ENCODE peak calls at places on chromosome 14, in eight cellular contexts. One of them, this sample, is unnamed.

GRCh38 chr14:26935733-26936132 is 337.9 kb upstream of the NOVA1 start:
- DNase-seq in pancreas: no peak
- DNase-seq in HCT116: no peak
- DNase-seq in HFF-Myc: no peak
- DNase-seq in lung: no peak
- DNase-seq in psoas muscle: no peak
- DNase-seq in GM23338: peak; percentile 10
- DNase-seq in vagina: no peak
- DNase-seq in this sample: no peak

GRCh38 chr14:83463500-83464098 is 1929.9 kb upstream of the SEL1L start:
- DNase-seq in pancreas: peak; percentile 53
- DNase-seq in HCT116: no peak
- DNase-seq in HFF-Myc: peak; percentile 44
- DNase-seq in lung: peak; percentile 36
- DNase-seq in psoas muscle: no peak
- DNase-seq in GM23338: peak; percentile 80
- DNase-seq in vagina: no peak
- DNase-seq in this sample: peak; percentile 39

GRCh38 chr14:33435911-33436310 is 497.2 kb downstream of the NPAS3 start:
- DNase-seq in pancreas: no peak
- DNase-seq in HCT116: no peak
- DNase-seq in HFF-Myc: peak; percentile 11
- DNase-seq in lung: no peak
- DNase-seq in psoas muscle: no peak
- DNase-seq in GM23338: no peak
- DNase-seq in vagina: no peak
- DNase-seq in this sample: no peak

GRCh38 chr14:59483360-59483759 is 848 bp downstream of the L3HYPDH start:
- DNase-seq in pancreas: no peak
- DNase-seq in HCT116: peak; percentile 2
- DNase-seq in HFF-Myc: no peak
- DNase-seq in lung: no peak
- DNase-seq in psoas muscle: no peak
- DNase-seq in GM23338: no peak
- DNase-seq in vagina: no peak
- DNase-seq in this sample: no peak

GRCh38 chr14:72657214-72657921 is 236.5 kb downstream of the DPF3 start:
- DNase-seq in pancreas: no peak
- DNase-seq in HCT116: no peak
- DNase-seq in HFF-Myc: no peak
- DNase-seq in lung: no peak
- DNase-seq in psoas muscle: no peak
- DNase-seq in GM23338: no peak
- DNase-seq in vagina: no peak
- DNase-seq in this sample: no peak

GRCh38 chr14:68549966-68550705 is 242.7 kb downstream of the ZFP36L1 start:
- DNase-seq in pancreas: no peak
- DNase-seq in HCT116: no peak
- DNase-seq in HFF-Myc: no peak
- DNase-seq in lung: no peak
- DNase-seq in psoas muscle: no peak
- DNase-seq in GM23338: peak; percentile 12
- DNase-seq in vagina: peak; percentile 84
- DNase-seq in this sample: no peak

GRCh38 chr14:92726135-92726932 is 22.1 kb downstream of the LGMN start:
- DNase-seq in pancreas: peak; percentile 73
- DNase-seq in HCT116: peak; percentile 39
- DNase-seq in HFF-Myc: peak; percentile 77
- DNase-seq in lung: peak; percentile 82
- DNase-seq in psoas muscle: peak; percentile 77
- DNase-seq in GM23338: no peak
- DNase-seq in vagina: no peak
- DNase-seq in this sample: peak; percentile 74

GRCh38 chr14:48709277-48709785 is 876.8 kb downstream of the RPS29 start:
- DNase-seq in pancreas: no peak
- DNase-seq in HCT116: no peak
- DNase-seq in HFF-Myc: no peak
- DNase-seq in lung: no peak
- DNase-seq in psoas muscle: no peak
- DNase-seq in GM23338: no peak
- DNase-seq in vagina: no peak
- DNase-seq in this sample: no peak

GRCh38 chr14:36818794-36819384 is 157.2 kb downstream of the PAX9 start:
- DNase-seq in pancreas: no peak
- DNase-seq in HCT116: no peak
- DNase-seq in HFF-Myc: no peak
- DNase-seq in lung: no peak
- DNase-seq in psoas muscle: no peak
- DNase-seq in GM23338: no peak
- DNase-seq in vagina: no peak
- DNase-seq in this sample: no peak

GRCh38 chr14:22822619-22823551 is 6.8 kb upstream of the MRPL52 start:
- DNase-seq in pancreas: peak; percentile 78
- DNase-seq in HCT116: peak; percentile 51
- DNase-seq in HFF-Myc: no peak
- DNase-seq in lung: peak; percentile 78
- DNase-seq in psoas muscle: peak; percentile 85
- DNase-seq in GM23338: peak; percentile 99
- DNase-seq in vagina: no peak
- DNase-seq in this sample: no peak

GRCh38 chr14:56676042-56676441 is 96.4 kb downstream of the TMEM260 start:
- DNase-seq in pancreas: no peak
- DNase-seq in HCT116: no peak
- DNase-seq in HFF-Myc: no peak
- DNase-seq in lung: no peak
- DNase-seq in psoas muscle: no peak
- DNase-seq in GM23338: no peak
- DNase-seq in vagina: peak; percentile 27
- DNase-seq in this sample: no peak

GRCh38 chr14:91953170-91953985 is 5.9 kb upstream of the FBLN5 start:
- DNase-seq in pancreas: no peak
- DNase-seq in HCT116: no peak
- DNase-seq in HFF-Myc: no peak
- DNase-seq in lung: no peak
- DNase-seq in psoas muscle: no peak
- DNase-seq in GM23338: no peak
- DNase-seq in vagina: no peak
- DNase-seq in this sample: no peak

GRCh38 chr14:90109858-90110257 is 48.1 kb downstream of the KCNK13 start:
- DNase-seq in pancreas: no peak
- DNase-seq in HCT116: peak; percentile 38
- DNase-seq in HFF-Myc: no peak
- DNase-seq in lung: no peak
- DNase-seq in psoas muscle: no peak
- DNase-seq in GM23338: peak; percentile 80
- DNase-seq in vagina: no peak
- DNase-seq in this sample: no peak
- TF ChIP-seq CTCF in pancreas: no peak
- TF ChIP-seq CTCF in HCT116: peak; percentile 69
- TF ChIP-seq CTCF in HFF-Myc: peak; percentile 20
- TF ChIP-seq CTCF in lung: no peak
- TF ChIP-seq CTCF in psoas muscle: no peak
- TF ChIP-seq CTCF in GM23338: peak; percentile 66
- TF ChIP-seq CTCF in vagina: no peak
- TF ChIP-seq CTCF in this sample: peak; percentile 39

GRCh38 chr14:77031680-77032482 is 3.4 kb upstream of the IRF2BPL start:
- DNase-seq in pancreas: no peak
- DNase-seq in HCT116: no peak
- DNase-seq in HFF-Myc: no peak
- DNase-seq in lung: no peak
- DNase-seq in psoas muscle: peak; percentile 70
- DNase-seq in GM23338: no peak
- DNase-seq in vagina: no peak
- DNase-seq in this sample: no peak
- H3K4me3 ChIP-seq in pancreas: no peak overlapping the region
- H3K4me3 ChIP-seq in HCT116: no peak overlapping the region
- H3K4me3 ChIP-seq in HFF-Myc: peak overlapping the region; percentile 53
- H3K4me3 ChIP-seq in lung: no peak overlapping the region
- H3K4me3 ChIP-seq in psoas muscle: peak overlapping the region; percentile 65
- H3K4me3 ChIP-seq in GM23338: peak overlapping the region; percentile 50
- H3K4me3 ChIP-seq in vagina: peak overlapping the region; percentile 58
- H3K4me3 ChIP-seq in this sample: no peak overlapping the region

GRCh38 chr14:71212093-71212492 is 304.8 kb downstream of the PCNX1 start:
- DNase-seq in pancreas: no peak
- DNase-seq in HCT116: no peak
- DNase-seq in HFF-Myc: no peak
- DNase-seq in lung: no peak
- DNase-seq in psoas muscle: no peak
- DNase-seq in GM23338: no peak
- DNase-seq in vagina: no peak
- DNase-seq in this sample: no peak

GRCh38 chr14:71209888-71210287 is 302.6 kb downstream of the PCNX1 start:
- DNase-seq in pancreas: no peak
- DNase-seq in HCT116: no peak
- DNase-seq in HFF-Myc: peak; percentile 57
- DNase-seq in lung: no peak
- DNase-seq in psoas muscle: no peak
- DNase-seq in GM23338: no peak
- DNase-seq in vagina: no peak
- DNase-seq in this sample: no peak

GRCh38 chr14:71206766-71207371 is 299.6 kb downstream of the PCNX1 start:
- DNase-seq in pancreas: peak; percentile 38
- DNase-seq in HCT116: no peak
- DNase-seq in HFF-Myc: peak; percentile 83
- DNase-seq in lung: no peak
- DNase-seq in psoas muscle: no peak
- DNase-seq in GM23338: no peak
- DNase-seq in vagina: no peak
- DNase-seq in this sample: no peak

GRCh38 chr14:71206123-71206522 is 298.9 kb downstream of the PCNX1 start:
- DNase-seq in pancreas: no peak
- DNase-seq in HCT116: no peak
- DNase-seq in HFF-Myc: no peak
- DNase-seq in lung: no peak
- DNase-seq in psoas muscle: no peak
- DNase-seq in GM23338: no peak
- DNase-seq in vagina: no peak
- DNase-seq in this sample: no peak

GRCh38 chr14:71208702-71209357 is 301.6 kb downstream of the PCNX1 start:
- DNase-seq in pancreas: no peak
- DNase-seq in HCT116: no peak
- DNase-seq in HFF-Myc: no peak
- DNase-seq in lung: no peak
- DNase-seq in psoas muscle: no peak
- DNase-seq in GM23338: no peak
- DNase-seq in vagina: no peak
- DNase-seq in this sample: no peak
- TF ChIP-seq CTCF in pancreas: no peak
- TF ChIP-seq CTCF in HCT116: peak; percentile 26
- TF ChIP-seq CTCF in HFF-Myc: peak; percentile 27
- TF ChIP-seq CTCF in lung: no peak
- TF ChIP-seq CTCF in psoas muscle: no peak
- TF ChIP-seq CTCF in GM23338: peak; percentile 64
- TF ChIP-seq CTCF in vagina: no peak
- TF ChIP-seq CTCF in this sample: no peak

GRCh38 chr14:105367116-105368031 is 31.0 kb upstream of the TEX22 start:
- DNase-seq in pancreas: no peak
- DNase-seq in HCT116: no peak
- DNase-seq in HFF-Myc: no peak
- DNase-seq in lung: no peak
- DNase-seq in psoas muscle: no peak
- DNase-seq in GM23338: no peak
- DNase-seq in vagina: no peak
- DNase-seq in this sample: no peak

GRCh38 chr14:105365681-105366080 is 32.7 kb upstream of the TEX22 start:
- DNase-seq in pancreas: no peak
- DNase-seq in HCT116: no peak
- DNase-seq in HFF-Myc: no peak
- DNase-seq in lung: no peak
- DNase-seq in psoas muscle: no peak
- DNase-seq in GM23338: no peak
- DNase-seq in vagina: no peak
- DNase-seq in this sample: no peak

GRCh38 chr14:105365101-105365500 is 33.2 kb upstream of the TEX22 start:
- DNase-seq in pancreas: no peak
- DNase-seq in HCT116: no peak
- DNase-seq in HFF-Myc: no peak
- DNase-seq in lung: no peak
- DNase-seq in psoas muscle: no peak
- DNase-seq in GM23338: no peak
- DNase-seq in vagina: no peak
- DNase-seq in this sample: no peak

GRCh38 chr14:105366386-105367074 is 31.8 kb upstream of the TEX22 start:
- DNase-seq in pancreas: no peak
- DNase-seq in HCT116: no peak
- DNase-seq in HFF-Myc: no peak
- DNase-seq in lung: no peak
- DNase-seq in psoas muscle: peak; percentile 42
- DNase-seq in GM23338: no peak
- DNase-seq in vagina: no peak
- DNase-seq in this sample: no peak

GRCh38 chr14:105364100-105364708 is 34.1 kb upstream of the TEX22 start:
- DNase-seq in pancreas: no peak
- DNase-seq in HCT116: no peak
- DNase-seq in HFF-Myc: no peak
- DNase-seq in lung: no peak
- DNase-seq in psoas muscle: no peak
- DNase-seq in GM23338: no peak
- DNase-seq in vagina: no peak
- DNase-seq in this sample: no peak
- H3K4me3 ChIP-seq in pancreas: no peak overlapping the region
- H3K4me3 ChIP-seq in HCT116: no peak overlapping the region
- H3K4me3 ChIP-seq in HFF-Myc: peak overlapping the region; percentile 9
- H3K4me3 ChIP-seq in lung: no peak overlapping the region
- H3K4me3 ChIP-seq in psoas muscle: no peak overlapping the region
- H3K4me3 ChIP-seq in GM23338: no peak overlapping the region
- H3K4me3 ChIP-seq in vagina: peak overlapping the region; percentile 16
- H3K4me3 ChIP-seq in this sample: no peak overlapping the region

GRCh38 chr14:30874120-30874998 is at the start of gene COCH:
- DNase-seq in pancreas: peak; percentile 40
- DNase-seq in HCT116: peak; percentile 4
- DNase-seq in HFF-Myc: no peak
- DNase-seq in lung: no peak
- DNase-seq in psoas muscle: peak; percentile 50
- DNase-seq in GM23338: peak; percentile 74
- DNase-seq in vagina: no peak
- DNase-seq in this sample: no peak
- TF ChIP-seq CTCF in pancreas: peak; percentile 19
- TF ChIP-seq CTCF in HCT116: peak; percentile 50
- TF ChIP-seq CTCF in HFF-Myc: no peak
- TF ChIP-seq CTCF in lung: no peak
- TF ChIP-seq CTCF in psoas muscle: peak; percentile 19
- TF ChIP-seq CTCF in GM23338: no peak
- TF ChIP-seq CTCF in vagina: no peak
- TF ChIP-seq CTCF in this sample: no peak

DNA sequence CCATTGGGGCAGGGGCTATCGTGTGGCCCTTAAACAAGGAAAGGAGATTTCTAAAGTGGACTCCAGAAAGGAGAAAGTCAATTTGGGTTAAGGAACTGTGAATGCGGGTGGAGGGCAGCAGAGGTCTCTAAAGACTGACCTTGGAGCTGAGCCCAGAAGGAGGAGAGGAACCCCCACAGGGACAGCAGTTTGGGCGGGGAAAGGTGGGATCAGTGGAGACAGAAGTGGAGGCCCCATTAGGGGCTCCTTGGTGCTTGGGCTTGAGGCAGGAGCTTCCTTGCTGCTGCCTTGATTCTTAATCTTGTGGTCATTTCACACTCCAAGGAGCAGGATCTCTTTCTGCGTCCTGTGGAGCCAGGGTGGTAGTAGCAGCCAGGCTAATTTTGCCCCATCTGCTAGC is 1.5 kb upstream of the CLMN start:
- DNase-seq in pancreas: no peak
- DNase-seq in HCT116: no peak
- DNase-seq in HFF-Myc: no peak
- DNase-seq in lung: no peak
- DNase-seq in psoas muscle: no peak
- DNase-seq in GM23338: no peak
- DNase-seq in vagina: no peak
- DNase-seq in this sample: no peak
- H3K4me3 ChIP-seq in pancreas: no peak overlapping the region
- H3K4me3 ChIP-seq in HCT116: no peak overlapping the region
- H3K4me3 ChIP-seq in HFF-Myc: no peak overlapping the region
- H3K4me3 ChIP-seq in lung: no peak overlapping the region
- H3K4me3 ChIP-seq in psoas muscle: no peak overlapping the region
- H3K4me3 ChIP-seq in GM23338: no peak overlapping the region
- H3K4me3 ChIP-seq in vagina: no peak overlapping the region
- H3K4me3 ChIP-seq in this sample: no peak overlapping the region

This sample was measured in LNCaP clone FGC.